ENCODE peak calls at places on chromosome 1, in nine cellular contexts. Z is cardiac fibroblast, B is prostate gland, H is EH, P is pons, L is HL-60, C is BJ, S is ELF-1, J is astrocyte. R is an unnamed sample.
A peak's percentile ranks its signal among the peaks of the same experiment; 100 is the strongest.

GRCh38 chr1:64110924-64111777 is 92.3 kb upstream of the UBE2U start:
- DNase-seq in P (no peak), C (no peak), L (no peak), S (no peak), J (no peak), H (no peak), B (no peak), Z (no peak), R (no peak)

GRCh38 chr1:237032029-237032428 is 10.0 kb upstream of the RYR2 start:
- DNase-seq in Z (no peak), H (no peak), B (no peak), J (no peak), L (no peak), P (no peak), C (no peak), S (peak; percentile 35), R (no peak)

GRCh38 chr1:40818264-40818961 is 34.8 kb downstream of the KCNQ4 start:
- DNase-seq in P (no peak), H (peak; percentile 66), C (no peak), Z (peak; percentile 17), L (no peak), B (peak; percentile 31), S (peak; percentile 87), J (no peak), R (no peak)

GRCh38 chr1:112849425-112849966 is 106.5 kb downstream of the SLC16A1 start:
- DNase-seq in H (peak; percentile 37), J (peak; percentile 56), Z (peak; percentile 34), S (peak; percentile 81), C (no peak), B (no peak), P (no peak), L (no peak), R (peak; percentile 62)

GRCh38 chr1:226603030-226603960 is 54.7 kb downstream of the STUM start:
- DNase-seq in L (no peak), B (peak; percentile 74), P (peak; percentile 88), S (no peak), Z (peak; percentile 78), J (peak; percentile 13), H (peak; percentile 76), C (peak; percentile 40), R (no peak)

GRCh38 chr1:31559715-31560114 is 16.6 kb upstream of the TINAGL1 start:
- DNase-seq in C (no peak), J (no peak), H (no peak), S (no peak), Z (no peak), L (no peak), P (no peak), B (no peak), R (no peak)

GRCh38 chr1:63190171-63190570 is 132.2 kb upstream of the FOXD3 start:
- DNase-seq in Z (no peak), C (no peak), L (no peak), S (peak; percentile 13), H (no peak), J (no peak), B (no peak), P (no peak), R (no peak)

GRCh38 chr1:209368864-209369598 is 214.5 kb upstream of the CAMK1G start:
- DNase-seq in H (peak; percentile 94), C (peak; percentile 86), J (peak; percentile 96), L (no peak), S (no peak), B (peak; percentile 74), Z (peak; percentile 96), P (peak; percentile 26), R (no peak)

GRCh38 chr1:226135059-226135651 is 51.4 kb downstream of the ACBD3 start:
- DNase-seq in L (no peak), C (no peak), J (peak; percentile 24), Z (peak; percentile 26), S (peak; percentile 29), P (no peak), B (peak; percentile 82), H (no peak), R (peak; percentile 20)

GRCh38 chr1:58815680-58816071 is 31.8 kb upstream of the JUN start:
- DNase-seq in J (no peak), Z (no peak), B (peak; percentile 30), C (no peak), P (no peak), L (no peak), S (peak; percentile 45), H (peak; percentile 52), R (peak; percentile 79)

GRCh38 chr1:201578008-201578888 is 39.3 kb downstream of the NAV1 start:
- DNase-seq in Z (no peak), L (no peak), C (no peak), J (peak; percentile 58), P (no peak), S (no peak), B (no peak), H (no peak), R (no peak)

GRCh38 chr1:42240964-42241755 is 76.6 kb upstream of the GUCA2A start:
- DNase-seq in L (no peak), Z (peak; percentile 52), J (peak; percentile 63), B (no peak), S (no peak), C (no peak), H (peak; percentile 49), P (no peak), R (no peak)

GRCh38 chr1:151293093-151293492 is 11.0 kb downstream of the ZNF687 start:
- DNase-seq in H (no peak), B (no peak), S (no peak), Z (no peak), P (no peak), J (no peak), C (no peak), L (no peak), R (no peak)

GRCh38 chr1:2812136-2812535 is 10.6 kb upstream of the TTC34 start:
- DNase-seq in P (no peak), J (no peak), L (no peak), Z (no peak), H (no peak), C (no peak), B (no peak), S (no peak), R (no peak)

GRCh38 chr1:78101514-78101913 is 55.7 kb downstream of the GIPC2 start:
- DNase-seq in Z (peak; percentile 97), P (no peak), L (no peak), B (no peak), H (peak; percentile 98), J (peak; percentile 99), C (peak; percentile 76), S (no peak), R (peak; percentile 81)

GRCh38 chr1:7847599-7847998 is 5.3 kb downstream of the UTS2 start:
- DNase-seq in P (no peak), S (no peak), L (no peak), H (peak; percentile 72), C (peak; percentile 47), B (no peak), J (peak; percentile 70), Z (peak; percentile 66), R (no peak)

GRCh38 chr1:116373451-116374339 is 651 bp downstream of the ATP1A1 start:
- DNase-seq in B (peak; percentile 71), Z (peak; percentile 58), S (peak; percentile 76), C (no peak), L (peak; percentile 65), P (peak; percentile 50), H (peak; percentile 58), J (no peak), R (peak; percentile 49)

GRCh38 chr1:65478379-65479026 is 58.0 kb downstream of the LEPR start:
- DNase-seq in C (no peak), S (no peak), H (peak; percentile 48), L (no peak), Z (peak; percentile 27), P (no peak), J (peak; percentile 33), B (no peak), R (no peak)

GRCh38 chr1:59549903-59550302 is 253.0 kb downstream of the FGGY start:
- DNase-seq in C (peak; percentile 40), B (no peak), P (no peak), S (no peak), H (peak; percentile 52), J (no peak), L (peak; percentile 82), Z (peak; percentile 83), R (no peak)

GRCh38 chr1:27397106-27397505 is 4.7 kb downstream of the GPR3 start:
- DNase-seq in P (no peak), B (no peak), L (no peak), S (no peak), H (no peak), Z (no peak), C (no peak), J (no peak), R (no peak)

GRCh38 chr1:119544165-119544762 is 37.3 kb downstream of the HSD3B1 start:
- DNase-seq in B (no peak), P (no peak), C (no peak), S (peak; percentile 49), H (peak; percentile 7), Z (peak; percentile 7), L (peak; percentile 17), J (no peak), R (no peak)

GRCh38 chr1:15196807-15197530 is 43.4 kb downstream of the TMEM51 start:
- DNase-seq in C (no peak), H (no peak), P (no peak), Z (no peak), L (no peak), B (no peak), J (no peak), S (peak; percentile 66), R (peak; percentile 77)

GRCh38 chr1:201692307-201693018 is 136.5 kb upstream of the IPO9 start:
- DNase-seq in S (no peak), C (no peak), J (no peak), B (no peak), P (no peak), Z (no peak), L (no peak), H (peak; percentile 55), R (no peak)

GRCh38 chr1:1985375-1986050 is 18.1 kb downstream of the CFAP74 start:
- DNase-seq in H (no peak), L (no peak), J (no peak), B (no peak), P (no peak), C (no peak), Z (no peak), S (peak; percentile 57), R (no peak)

GRCh38 chr1:200546577-200546976 is 74.0 kb downstream of the KIF14 start:
- DNase-seq in P (no peak), L (no peak), C (no peak), B (no peak), S (no peak), H (no peak), J (no peak), Z (no peak), R (no peak)

R was measured in LoVo.